ENCODE peak calls at places on chromosome 7, in seven cellular contexts. Y is heart left ventricle, W is breast epithelium, R is adrenal gland, X is testis, Z is IMR-90, K is thyroid gland. O is an unnamed sample.

GRCh38 chr7:130961128-130961601 is 227.2 kb upstream of the KLF14 start:
- DNase-seq in R (no peak), K (no peak), W (no peak), Z (peak; percentile 77), Y (no peak), X (no peak), O (no peak)

GRCh38 chr7:88040694-88041093 is 106.6 kb downstream of the ADAM22 start:
- DNase-seq in R (no peak), X (no peak), K (no peak), Z (no peak), Y (no peak), W (no peak), O (no peak)

GRCh38 chr7:27961255-27961654 is 219.3 kb downstream of the JAZF1 start:
- DNase-seq in R (peak; percentile 36), Y (no peak), K (no peak), W (no peak), X (no peak), Z (peak; percentile 47), O (no peak)

GRCh38 chr7:28855538-28856217 is 102.5 kb downstream of the TRIL start:
- DNase-seq in W (no peak), Z (peak; percentile 97), K (no peak), X (no peak), R (no peak), Y (no peak), O (no peak)

GRCh38 chr7:92609921-92610518 is 19.8 kb upstream of the FAM133B start:
- DNase-seq in Z (peak; percentile 37), W (no peak), Y (no peak), X (no peak), K (no peak), R (no peak), O (no peak)

GRCh38 chr7:141584935-141585334 is 33.7 kb downstream of the AGK start:
- DNase-seq in Z (no peak), W (no peak), Y (no peak), K (no peak), R (no peak), X (no peak), O (no peak)

GRCh38 chr7:151206914-151207313 is 3.4 kb downstream of the H2BK1 start:
- DNase-seq in W (no peak), Z (no peak), Y (no peak), R (no peak), X (no peak), K (no peak), O (no peak)

GRCh38 chr7:131940621-131941020 is 384.2 kb upstream of the PODXL start:
- DNase-seq in Y (no peak), R (no peak), K (no peak), Z (no peak), X (no peak), W (no peak), O (no peak)

GRCh38 chr7:22397981-22398380 is 41.0 kb upstream of the RAPGEF5 start:
- DNase-seq in R (no peak), W (no peak), Y (no peak), X (no peak), Z (peak; percentile 33), K (no peak), O (no peak)

GRCh38 chr7:99139031-99139430 is 4.9 kb downstream of the SMURF1 start:
- DNase-seq in Z (peak; percentile 43), X (no peak), K (no peak), Y (no peak), W (no peak), R (no peak), O (no peak)

GRCh38 chr7:7257899-7258692 is 75.8 kb downstream of the C1GALT1 start:
- DNase-seq in Z (peak; percentile 5), W (no peak), R (no peak), X (no peak), Y (no peak), K (peak; percentile 47), O (no peak)

GRCh38 chr7:22853674-22854157 is 31.1 kb upstream of the TOMM7 start:
- DNase-seq in Y (peak; percentile 40), Z (no peak), K (peak; percentile 39), W (peak; percentile 41), X (peak; percentile 45), R (no peak), O (no peak)

GRCh38 chr7:44264221-44264956 is 61.0 kb downstream of the CAMK2B start:
- DNase-seq in K (no peak), W (no peak), X (no peak), Z (no peak), R (no peak), Y (peak; percentile 72), O (no peak)

GRCh38 chr7:139334399-139335150 is 6.6 kb upstream of the FMC1 start:
- DNase-seq in R (no peak), W (no peak), K (no peak), X (no peak), Z (no peak), Y (no peak), O (no peak)

GRCh38 chr7:140609646-140610045 is 31.0 kb downstream of the DENND2A start:
- DNase-seq in X (no peak), Y (no peak), R (no peak), W (no peak), K (no peak), Z (peak; percentile 84), O (no peak)

GRCh38 chr7:73517241-73517995 is 4.7 kb downstream of the BAZ1B start:
- DNase-seq in W (no peak), K (no peak), Y (no peak), X (no peak), R (no peak), Z (no peak), O (no peak)

GRCh38 chr7:27917774-27918314 is 177.9 kb downstream of the TAX1BP1 start:
- DNase-seq in R (no peak), X (no peak), Z (peak; percentile 83), Y (no peak), W (no peak), K (no peak), O (no peak)

GRCh38 chr7:91191771-91192170 is 72.5 kb upstream of the FZD1 start:
- DNase-seq in Y (no peak), R (no peak), K (no peak), X (no peak), Z (no peak), W (no peak), O (no peak)

GRCh38 chr7:129144834-129145668 is 544 bp downstream of the TSPAN33 start:
- DNase-seq in X (no peak), R (no peak), K (no peak), Y (no peak), W (no peak), Z (no peak), O (no peak)

GRCh38 chr7:23335141-23335540 is 36.0 kb downstream of the MALSU1 start:
- DNase-seq in Y (no peak), W (no peak), Z (no peak), K (peak; percentile 56), X (no peak), R (no peak), O (peak; percentile 24)

GRCh38 chr7:92546856-92547497 is 18.4 kb downstream of the RBM48 start:
- DNase-seq in X (no peak), R (no peak), W (no peak), Z (no peak), K (no peak), Y (no peak), O (no peak)

GRCh38 chr7:138625849-138626230 is 75.3 kb downstream of the SVOPL start:
- DNase-seq in W (no peak), X (no peak), K (peak; percentile 24), Z (no peak), R (no peak), Y (no peak), O (no peak)

GRCh38 chr7:108592633-108593277 is 23.1 kb downstream of the DNAJB9 start:
- DNase-seq in Y (no peak), K (no peak), Z (no peak), R (no peak), W (no peak), X (no peak), O (no peak)

GRCh38 chr7:13792208-13792607 is 197.3 kb downstream of the ETV1 start:
- DNase-seq in K (no peak), R (no peak), X (no peak), W (no peak), Y (no peak), Z (no peak), O (no peak)

GRCh38 chr7:90173127-90173844 is 19.0 kb downstream of the STEAP1 start:
- DNase-seq in Y (no peak), K (no peak), W (no peak), R (no peak), Z (peak; percentile 50), X (no peak), O (no peak)

GRCh38 chr7:42315631-42316030 is 78.6 kb upstream of the GLI3 start:
- DNase-seq in K (no peak), Z (peak; percentile 1), W (no peak), X (no peak), Y (no peak), R (no peak), O (no peak)

GRCh38 chr7:107315821-107316220 is 147.0 kb downstream of the HBP1 start:
- DNase-seq in R (no peak), X (no peak), K (no peak), Z (no peak), W (no peak), Y (no peak), O (no peak)

GRCh38 chr7:95608344-95609173 is 12.2 kb upstream of the PDK4 start:
- DNase-seq in Y (peak; percentile 97), Z (peak; percentile 93), K (peak; percentile 96), R (peak; percentile 92), W (peak; percentile 93), X (peak; percentile 88), O (peak; percentile 86)
- TF ChIP-seq POLR2A in Y (peak; percentile 38), Z (no peak), K (peak; percentile 37), R (no peak), W (peak; percentile 57), X (no peak), O (peak; percentile 34)

GRCh38 chr7:149196705-149197171 is 1.4 kb downstream of the ZNF282 start:
- DNase-seq in K (peak; percentile 9), W (no peak), Z (no peak), Y (no peak), X (no peak), R (peak; percentile 33), O (no peak)
- H3K4me1 ChIP-seq in K (peaks cover 19% of the 10 kb centered on the region), W (peaks cover 6% of the 10 kb centered on the region), Z (peaks cover 6% of the 10 kb centered on the region), Y (peaks cover 22% of the 10 kb centered on the region), X (peaks cover 9% of the 10 kb centered on the region), R (peaks cover 9% of the 10 kb centered on the region), O (peaks cover 6% of the 10 kb centered on the region)

DNA sequence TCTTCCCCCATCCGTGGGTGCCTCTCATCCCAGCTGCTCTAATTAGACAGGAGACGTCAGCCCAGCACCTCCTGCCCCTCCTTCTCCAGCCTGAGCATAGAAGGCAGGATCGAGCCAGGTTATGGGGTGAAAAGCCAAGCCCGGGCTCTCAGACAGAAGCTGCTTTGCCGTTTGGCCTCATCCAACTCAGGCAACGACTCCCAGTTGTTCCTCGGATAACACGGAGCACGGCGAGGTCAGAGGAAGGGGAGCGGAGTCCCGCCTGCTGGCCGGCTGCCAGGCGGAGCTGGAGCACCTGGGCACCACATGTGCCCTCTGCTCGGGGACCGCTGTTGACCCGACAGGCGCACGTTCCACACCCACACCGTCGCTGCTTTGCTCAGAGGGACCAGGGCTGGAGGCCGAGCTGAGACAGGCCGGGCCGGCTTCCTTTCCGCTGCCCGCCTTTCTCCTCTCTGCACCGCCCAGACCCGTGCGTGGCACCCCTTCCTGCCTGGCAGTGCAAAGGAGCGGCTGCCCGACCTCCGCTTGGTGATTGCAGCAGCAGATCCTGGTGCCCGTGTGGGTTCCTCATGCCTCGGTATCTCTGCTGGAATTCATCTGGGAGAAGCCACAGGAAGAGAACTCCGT is 21.6 kb upstream of the UNCX start:
- DNase-seq in Z (no peak), X (no peak), R (no peak), K (no peak), W (no peak), Y (no peak), O (no peak)
- H3K27ac ChIP-seq in Z (no peak overlapping the region), X (no peak overlapping the region), R (no peak overlapping the region), K (no peak overlapping the region), W (no peak overlapping the region), Y (no peak overlapping the region), O (no peak overlapping the region)

GRCh38 chr7:2299131-2299829 is 15.0 kb downstream of the SNX8 start:
- DNase-seq in K (no peak), X (no peak), Z (peak; percentile 88), R (no peak), W (no peak), Y (peak; percentile 49), O (no peak)
- TF ChIP-seq POLR2A in K (no peak), X (no peak), Z (peak; percentile 45), R (no peak), W (no peak), Y (no peak), O (no peak)

O was measured in ovary.